ENCODE peak calls at places on chromosomes 12 and 14, in six cellular contexts. C is H1, M is K562, I is ovary, R is stomach, T is tibial nerve. X is an unnamed sample.

GRCh38 chr12:59486827-59487226 is 109.0 kb upstream of the SLC16A7 start:
- DNase-seq in C (no peak), M (no peak), I (no peak), R (no peak), T (no peak), X (no peak)

GRCh38 chr14:81176224-81176623 is 44.5 kb downstream of the GTF2A1 start:
- DNase-seq in C (no peak), M (no peak), I (no peak), R (peak; percentile 43), T (peak; percentile 45), X (peak; percentile 33)

GRCh38 chr14:81269100-81269978 is 48.6 kb upstream of the GTF2A1 start:
- DNase-seq in C (no peak), M (peak; percentile 61), I (no peak), R (no peak), T (peak; percentile 82), X (no peak)

GRCh38 chr12:108768591-108769500 is 37.5 kb upstream of the CORO1C start:
- DNase-seq in C (peak; percentile 49), M (no peak), I (no peak), R (peak; percentile 65), T (no peak), X (peak; percentile 89)

GRCh38 chr14:26872510-26872909 is 274.7 kb upstream of the NOVA1 start:
- DNase-seq in C (no peak), M (peak; percentile 18), I (no peak), R (peak; percentile 37), T (no peak), X (peak; percentile 23)

GRCh38 chr14:105398726-105399440 is 545 bp downstream of the TEX22 start:
- DNase-seq in C (no peak), M (peak; percentile 42), I (no peak), R (no peak), T (no peak), X (no peak)

GRCh38 chr14:62015248-62015647 is 253.0 kb downstream of the SNAPC1 start:
- DNase-seq in C (no peak), M (no peak), I (no peak), R (no peak), T (no peak), X (no peak)

GRCh38 chr12:128830505-128830893 is 6.7 kb upstream of the SLC15A4 start:
- DNase-seq in C (no peak), M (no peak), I (no peak), R (no peak), T (no peak), X (no peak)

GRCh38 chr12:81077329-81077685 is 572 bp upstream of the ACSS3 start:
- DNase-seq in C (peak; percentile 71), M (no peak), I (peak; percentile 56), R (no peak), T (peak; percentile 25), X (no peak)

GRCh38 chr14:99450266-99450665 is 30.4 kb downstream of the SETD3 start:
- DNase-seq in C (no peak), M (no peak), I (no peak), R (no peak), T (no peak), X (no peak)

GRCh38 chr14:97838986-97839385 is 1041.8 kb downstream of the VRK1 start:
- DNase-seq in C (no peak), M (no peak), I (no peak), R (no peak), T (no peak), X (no peak)

GRCh38 chr12:11171953-11172675 is 1.1 kb downstream of the SMIM10L1 start:
- DNase-seq in C (no peak), M (no peak), I (no peak), R (no peak), T (no peak), X (no peak)

GRCh38 chr12:99960312-99960711 is 24.4 kb downstream of the ANKS1B start:
- DNase-seq in C (no peak), M (no peak), I (no peak), R (no peak), T (no peak), X (no peak)

GRCh38 chr14:91041450-91041849 is 19.0 kb downstream of the RPS6KA5 start:
- DNase-seq in C (no peak), M (no peak), I (no peak), R (no peak), T (no peak), X (no peak)

GRCh38 chr12:48198619-48198973 is 4.5 kb downstream of the OR10AD1 start:
- DNase-seq in C (no peak), M (peak; percentile 54), I (peak; percentile 58), R (peak; percentile 42), T (no peak), X (peak; percentile 31)

GRCh38 chr12:94421868-94422740 is 37.6 kb downstream of the CEP83 start:
- DNase-seq in C (no peak), M (no peak), I (no peak), R (no peak), T (no peak), X (no peak)

GRCh38 chr12:100544165-100544564 is 29.3 kb upstream of the GAS2L3 start:
- DNase-seq in C (no peak), M (no peak), I (no peak), R (no peak), T (no peak), X (no peak)

GRCh38 chr12:89082354-89082753 is 269.9 kb downstream of the DUSP6 start:
- DNase-seq in C (no peak), M (no peak), I (no peak), R (no peak), T (no peak), X (no peak)

GRCh38 chr14:20697273-20698017 is 8.9 kb downstream of the ANG start:
- DNase-seq in C (no peak), M (peak; percentile 83), I (no peak), R (peak; percentile 79), T (peak; percentile 68), X (peak; percentile 73)

GRCh38 chr12:132329036-132329738 is at the start of gene GALNT9:
- DNase-seq in C (no peak), M (no peak), I (no peak), R (no peak), T (no peak), X (no peak)

GRCh38 chr12:132325733-132326130 is 3.7 kb downstream of the GALNT9 start:
- DNase-seq in C (no peak), M (no peak), I (no peak), R (no peak), T (no peak), X (no peak)

GRCh38 chr12:132328282-132329029 is 933 bp downstream of the GALNT9 start:
- DNase-seq in C (no peak), M (no peak), I (no peak), R (no peak), T (no peak), X (no peak)

GRCh38 chr12:132326646-132327045 is 2.7 kb downstream of the GALNT9 start:
- DNase-seq in C (no peak), M (no peak), I (no peak), R (no peak), T (no peak), X (no peak)

DNA sequence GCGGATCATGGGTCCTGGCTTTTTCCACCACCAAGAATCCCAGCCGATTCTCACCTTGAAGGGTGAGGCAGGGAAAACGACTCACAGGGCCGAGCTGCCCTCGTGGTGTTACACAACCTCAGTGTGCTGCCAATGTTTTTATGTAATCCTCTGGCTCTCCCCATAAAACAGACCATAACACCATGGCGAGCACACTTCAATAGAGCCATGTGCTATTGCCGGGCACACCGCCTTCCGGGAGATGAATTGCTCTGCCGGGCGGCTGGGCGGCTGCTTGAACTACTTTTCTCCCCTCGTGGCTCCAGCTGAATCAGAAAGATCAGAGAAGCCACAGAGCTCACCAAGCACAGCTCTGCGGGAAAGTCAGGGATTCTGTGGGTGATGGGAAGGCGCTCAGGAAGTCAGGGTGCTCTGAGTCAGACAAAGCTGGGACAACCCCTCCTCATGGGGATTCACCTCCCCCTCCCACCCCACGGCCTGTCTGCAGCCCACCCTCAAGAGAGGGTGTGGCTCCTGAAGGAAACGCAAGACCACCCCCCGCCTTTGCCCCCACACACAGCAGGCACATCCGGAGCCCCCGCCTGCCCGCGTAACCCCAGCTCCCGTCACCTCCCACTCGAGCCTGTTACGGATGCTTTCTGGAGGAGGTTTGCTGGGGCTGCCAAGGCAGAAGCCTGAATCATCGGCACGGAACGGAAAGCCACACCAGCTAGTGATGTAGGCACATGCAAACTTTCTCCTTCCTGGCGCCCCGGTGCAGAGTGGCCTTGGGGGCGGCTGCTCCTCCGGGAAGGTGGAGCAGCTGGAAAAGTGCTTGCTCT is 1.8 kb downstream of the GALNT9 start:
- DNase-seq in C (no peak), M (no peak), I (peak; percentile 35), R (no peak), T (peak; percentile 48), X (peak; percentile 61)
- TF ChIP-seq EP300 in C (no peak), M (no peak), I (no peak), R (no peak), T (no peak), X (peak; percentile 75)

GRCh38 chr12:120234643-120235368 is 30.7 kb downstream of the PXN start:
- DNase-seq in C (no peak), M (peak; percentile 88), I (no peak), R (peak; percentile 73), T (peak; percentile 87), X (peak; percentile 77)
- TF ChIP-seq EP300 in C (no peak), M (peak; percentile 50), I (no peak), R (no peak), T (peak; percentile 36), X (no peak)

DNA sequence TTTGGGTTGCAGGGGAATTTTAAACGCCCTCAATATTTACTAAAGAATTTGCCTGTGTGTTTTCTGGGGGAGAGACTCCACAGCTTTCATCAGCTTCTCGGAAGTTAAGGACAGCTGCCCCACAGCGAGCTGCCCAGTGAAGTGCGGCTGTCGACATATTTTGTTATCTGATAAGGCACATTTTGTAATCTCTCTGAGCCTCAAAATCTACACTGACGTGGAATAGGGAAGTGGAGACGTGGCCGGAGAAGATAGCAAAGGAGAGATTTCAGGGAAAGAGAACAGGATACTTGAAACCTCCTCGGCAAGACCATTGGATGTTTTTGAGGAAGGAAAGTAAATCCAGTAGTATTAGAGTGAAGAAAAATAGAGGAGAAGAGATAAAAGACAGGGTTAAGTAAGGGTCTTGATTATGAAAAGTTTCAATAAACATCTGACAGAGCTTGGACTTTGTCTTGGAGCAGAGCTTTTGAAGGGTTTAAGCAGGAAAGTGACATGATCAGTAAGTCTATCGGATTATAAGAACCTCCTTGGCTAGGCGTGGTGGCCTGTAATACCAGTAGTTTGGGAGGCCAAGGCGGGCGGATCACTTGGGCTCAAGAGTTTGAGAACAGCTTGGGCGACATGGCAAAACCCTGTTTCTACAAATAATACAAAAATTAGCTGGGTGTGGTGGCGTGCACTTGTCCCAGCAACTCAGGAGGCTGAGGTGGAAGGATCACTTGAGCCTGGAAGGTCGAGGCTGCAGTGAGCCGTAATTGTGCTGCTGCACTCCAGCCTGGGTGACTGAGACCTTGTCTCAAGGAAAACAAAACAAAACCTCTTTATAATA is 1.1 kb downstream of the POLR3B start:
- DNase-seq in C (no peak), M (peak; percentile 86), I (no peak), R (peak; percentile 34), T (no peak), X (peak; percentile 17)
- TF ChIP-seq EP300 in C (no peak), M (peak; percentile 88), I (no peak), R (no peak), T (no peak), X (no peak)

DNA sequence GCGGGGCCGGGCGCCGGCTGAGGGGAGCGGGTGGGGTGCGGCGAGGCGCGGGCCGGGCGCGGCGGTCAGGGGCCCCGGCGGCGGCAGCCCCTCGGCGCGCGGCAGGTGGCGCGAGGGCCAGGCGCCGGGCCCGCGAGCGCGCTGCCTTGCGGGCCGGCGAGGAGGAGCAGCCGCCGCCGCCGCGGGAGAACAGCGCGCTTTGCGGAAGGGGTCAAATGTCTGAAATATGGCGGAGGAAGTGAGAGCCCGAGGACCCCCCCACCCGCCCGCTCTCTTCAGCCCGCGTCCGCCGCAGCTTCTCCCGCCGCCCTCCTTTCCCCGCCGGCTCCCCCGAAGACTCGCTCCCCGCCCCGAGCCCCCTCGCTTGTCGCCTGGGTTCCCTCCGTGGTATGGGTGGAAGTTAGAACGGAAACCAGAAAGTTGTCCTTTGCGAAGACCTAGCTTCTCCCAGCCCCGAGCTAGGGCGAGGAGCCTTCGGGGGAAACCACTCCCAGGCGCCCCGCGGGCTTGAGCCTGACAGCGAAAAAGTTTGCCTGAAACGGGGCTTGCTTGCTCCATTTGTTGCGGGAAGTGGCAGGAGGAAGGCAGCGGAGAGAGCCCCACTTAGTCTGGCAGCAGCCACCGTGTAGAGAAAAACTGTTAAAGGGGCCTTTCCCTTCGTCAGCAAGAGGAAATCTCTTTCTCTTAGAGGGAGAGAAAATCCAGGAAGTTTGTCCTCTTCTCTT is 557 bp downstream of the RAP1B start:
- DNase-seq in C (no peak), M (peak; percentile 58), I (peak; percentile 59), R (peak; percentile 68), T (peak; percentile 62), X (peak; percentile 71)
- TF ChIP-seq EP300 in C (no peak), M (no peak), I (no peak), R (no peak), T (no peak), X (no peak)

X was measured in transverse colon.